ENCODE peak calls at places on chromosome 19, in ten cellular contexts. V, F, G, Q, N, Z, R, J, Y and W are unnamed samples.

GRCh38 chr19:12055784-12056183 is 3.0 kb upstream of the ZNF878 start:
- DNase-seq in G (no peak), N (no peak), V (no peak), Z (no peak), Y (no peak), R (no peak), Q (no peak), F (no peak), J (no peak), W (no peak)

GRCh38 chr19:40420766-40421467 is 4.9 kb downstream of the SERTAD1 start:
- DNase-seq in V (peak; percentile 47), Y (peak; percentile 66), G (peak; percentile 62), F (peak; percentile 96), Z (peak; percentile 95), Q (peak; percentile 92), R (peak; percentile 65), J (peak; percentile 91), N (peak; percentile 90), W (no peak)

GRCh38 chr19:28493881-28494280 is 719.1 kb downstream of the UQCRFS1 start:
- DNase-seq in J (no peak), Y (peak; percentile 63), N (no peak), F (no peak), Q (no peak), R (no peak), G (no peak), Z (no peak), V (no peak), W (no peak)

GRCh38 chr19:31356587-31357314 is 7.5 kb upstream of the TSHZ3 start:
- DNase-seq in F (peak; percentile 54), N (no peak), G (peak; percentile 40), J (no peak), V (peak; percentile 21), Y (no peak), Z (no peak), R (no peak), Q (no peak), W (no peak)

GRCh38 chr19:28009696-28010095 is 1203.3 kb downstream of the UQCRFS1 start:
- DNase-seq in J (peak; percentile 38), G (no peak), N (no peak), Z (peak; percentile 7), V (no peak), F (no peak), Q (no peak), R (no peak), Y (no peak), W (no peak)

GRCh38 chr19:11273288-11273687 is 11.0 kb upstream of the DOCK6 start:
- DNase-seq in Y (no peak), Z (no peak), F (no peak), Q (no peak), N (no peak), R (no peak), G (no peak), V (no peak), J (no peak), W (no peak)

GRCh38 chr19:34733266-34733825 is 697 bp upstream of the ZNF181 start:
- DNase-seq in Y (no peak), G (no peak), Q (no peak), R (no peak), F (no peak), V (no peak), N (no peak), J (no peak), Z (no peak), W (no peak)

GRCh38 chr19:19742773-19743172 is 9.9 kb upstream of the ZNF14 start:
- DNase-seq in Z (no peak), Q (no peak), Y (no peak), V (no peak), N (no peak), G (no peak), F (no peak), J (no peak), R (no peak), W (no peak)

GRCh38 chr19:46697142-46697960 is 19.6 kb downstream of the PRKD2 start:
- DNase-seq in Y (peak; percentile 90), G (no peak), V (no peak), J (peak; percentile 51), N (peak; percentile 81), F (peak; percentile 72), R (no peak), Q (peak; percentile 71), Z (peak; percentile 18), W (no peak)

GRCh38 chr19:10828981-10829821 is 6.8 kb downstream of the TMED1 start:
- DNase-seq in Z (no peak), J (no peak), N (no peak), Y (no peak), F (no peak), R (no peak), Q (no peak), G (no peak), V (no peak), W (no peak)

GRCh38 chr19:47111682-47112165 is 1.9 kb downstream of the ZC3H4 start:
- DNase-seq in Z (no peak), V (no peak), Y (no peak), N (no peak), J (no peak), R (no peak), Q (no peak), F (no peak), G (no peak), W (no peak)

GRCh38 chr19:19746286-19747213 is 13.6 kb upstream of the ZNF14 start:
- DNase-seq in N (no peak), R (no peak), Z (no peak), G (no peak), F (no peak), Y (no peak), V (no peak), Q (no peak), J (no peak), W (no peak)

GRCh38 chr19:21138130-21138529 is 3.7 kb upstream of the ZNF431 start:
- DNase-seq in Z (no peak), R (no peak), V (no peak), J (no peak), Y (no peak), N (no peak), F (no peak), G (no peak), Q (no peak), W (no peak)

GRCh38 chr19:41328157-41328817 is 18.3 kb downstream of the CCDC97 start:
- DNase-seq in G (no peak), Y (no peak), R (peak; percentile 21), Z (no peak), N (peak; percentile 63), J (no peak), Q (peak; percentile 34), V (peak; percentile 25), F (peak; percentile 27), W (no peak)

GRCh38 chr19:17606786-17607185 is 51.3 kb downstream of the COLGALT1 start:
- DNase-seq in V (no peak), J (no peak), N (no peak), Z (no peak), Q (no peak), F (no peak), Y (no peak), G (no peak), R (no peak), W (no peak)

GRCh38 chr19:485583-486236 is 10.6 kb upstream of the MADCAM1 start:
- DNase-seq in Y (no peak), Z (peak; percentile 60), Q (no peak), G (no peak), J (peak; percentile 80), N (no peak), F (no peak), V (no peak), R (no peak), W (no peak)

GRCh38 chr19:43678512-43678911 is 8.5 kb upstream of the PLAUR start:
- DNase-seq in Y (no peak), Z (no peak), F (no peak), Q (no peak), N (no peak), J (no peak), G (no peak), R (no peak), V (no peak), W (no peak)

GRCh38 chr19:925087-925911 is 536 bp upstream of the ARID3A start:
- DNase-seq in J (peak; percentile 77), Q (peak; percentile 82), G (peak; percentile 62), V (peak; percentile 60), Y (peak; percentile 74), F (peak; percentile 78), Z (peak; percentile 87), N (peak; percentile 76), R (peak; percentile 75), W (no peak)

GRCh38 chr19:40799558-40800338 is 757 bp downstream of the EGLN2 start:
- DNase-seq in V (no peak), J (no peak), Z (peak; percentile 41), G (no peak), Q (no peak), F (peak; percentile 79), N (peak; percentile 70), Y (no peak), R (no peak), W (no peak)

GRCh38 chr19:19327672-19328071 is 7.0 kb downstream of the MAU2 start:
- DNase-seq in G (no peak), F (no peak), R (no peak), Y (no peak), V (no peak), Z (no peak), N (no peak), J (no peak), Q (no peak), W (no peak)

GRCh38 chr19:47663435-47663910 is 49.7 kb upstream of the EHD2 start:
- DNase-seq in V (no peak), Y (no peak), Q (peak; percentile 96), F (no peak), R (no peak), J (peak; percentile 97), Z (peak; percentile 85), G (no peak), N (no peak), W (no peak)

GRCh38 chr19:49665301-49666119 is at the start of the genes BCL2L12 and IRF3:
- DNase-seq in G (peak; percentile 99), F (peak; percentile 98), R (peak; percentile 99), V (peak; percentile 98), Q (peak; percentile 96), Z (peak; percentile 97), Y (peak; percentile 80), N (peak; percentile 97), J (peak; percentile 97), W (peak; percentile 78)

GRCh38 chr19:44851427-44851826 is 5.3 kb downstream of the NECTIN2 start:
- DNase-seq in Y (no peak), Q (no peak), J (no peak), F (no peak), N (no peak), V (no peak), G (no peak), R (no peak), Z (no peak), W (no peak)

GRCh38 chr19:47280183-47280797 is 5.6 kb downstream of the INAFM1 start:
- DNase-seq in J (no peak), Y (no peak), Z (peak; percentile 30), G (no peak), V (no peak), N (peak; percentile 29), Q (no peak), R (no peak), F (no peak), W (no peak)

GRCh38 chr19:49442354-49442753 is 1.0 kb upstream of the SLC17A7 start:
- DNase-seq in V (no peak), R (no peak), J (no peak), G (no peak), Z (peak; percentile 36), F (no peak), Q (no peak), N (no peak), Y (no peak), W (no peak)

GRCh38 chr19:30036154-30037129 is 94.4 kb downstream of the URI1 start:
- DNase-seq in Y (no peak), J (no peak), V (no peak), Q (no peak), G (no peak), Z (peak; percentile 62), R (no peak), F (no peak), N (no peak), W (no peak)

GRCh38 chr19:18710986-18711751 is 27.7 kb downstream of the CRTC1 start:
- DNase-seq in G (no peak), V (no peak), J (peak; percentile 81), Y (no peak), R (no peak), Q (peak; percentile 87), N (no peak), Z (no peak), F (no peak), W (no peak)

GRCh38 chr19:3057275-3057714 is 5.0 kb downstream of the TLE5 start:
- DNase-seq in Y (no peak), Q (peak; percentile 69), R (no peak), N (peak; percentile 50), J (peak; percentile 65), Z (no peak), V (no peak), F (peak; percentile 87), G (no peak), W (no peak)